ENCODE peak calls at places on chromosomes 11 and 22, in nine cellular contexts. F, A, L, B, C, Y, Z, D and U are unnamed samples.

GRCh38 chr11:747176-748006 is at the start of gene TALDO1:
- DNase-seq in D (peak), Z (peak), Y (peak), A (peak), C (peak), F (peak), B (peak), L (peak), U (peak)

GRCh38 chr11:68370211-68371111 is 58.1 kb downstream of the LRP5 start:
- DNase-seq in Z (no peak), F (no peak), A (peak), D (no peak), Y (no peak), B (no peak), C (no peak), L (no peak), U (no peak)

GRCh38 chr11:84146826-84147225 is 860.7 kb upstream of the CCDC90B start:
- DNase-seq in Y (no peak), L (no peak), C (no peak), A (no peak), B (no peak), Z (no peak), D (no peak), F (no peak), U (no peak)

GRCh38 chr11:84437129-84438123 is 1151.3 kb upstream of the CCDC90B start:
- DNase-seq in A (peak), Z (no peak), D (no peak), B (no peak), L (peak), C (peak), F (no peak), Y (no peak), U (no peak)

GRCh38 chr11:46446343-46446751 is 54.8 kb upstream of the CHRM4 start:
- DNase-seq in C (no peak), A (peak), F (no peak), B (no peak), L (peak), Z (no peak), Y (no peak), D (peak), U (no peak)

GRCh38 chr11:78657441-78657840 is 82.8 kb upstream of the NARS2 start:
- DNase-seq in L (no peak), D (no peak), F (no peak), A (no peak), C (no peak), B (no peak), Z (no peak), Y (no peak), U (no peak)

GRCh38 chr11:3807856-3808845 is at the start of gene PGAP2:
- DNase-seq in L (peak), D (peak), C (peak), Z (peak), Y (peak), F (peak), B (peak), A (peak), U (peak)

GRCh38 chr22:39785232-39785631 is 108.3 kb downstream of the ENTHD1 start:
- DNase-seq in D (no peak), C (no peak), B (no peak), Y (no peak), L (no peak), A (no peak), F (no peak), Z (no peak), U (no peak)

GRCh38 chr11:125343732-125344131 is 152.3 kb downstream of the FEZ1 start:
- DNase-seq in B (no peak), Z (peak), A (no peak), L (no peak), F (no peak), Y (peak), D (no peak), C (no peak), U (no peak)

GRCh38 chr11:70200212-70200844 is 2.8 kb upstream of the FADD start:
- DNase-seq in Z (no peak), D (no peak), L (no peak), A (no peak), B (no peak), C (no peak), Y (peak), F (no peak), U (no peak)

GRCh38 chr11:74023291-74023690 is 14.4 kb upstream of the UCP3 start:
- DNase-seq in F (no peak), C (no peak), Y (no peak), D (no peak), B (no peak), A (no peak), L (no peak), Z (no peak), U (no peak)

GRCh38 chr22:48887394-48888332 is 940.0 kb downstream of the BRD1 start:
- DNase-seq in A (no peak), B (no peak), Z (no peak), Y (no peak), D (no peak), L (no peak), C (no peak), F (no peak), U (no peak)

GRCh38 chr11:128553662-128554392 is 33.5 kb downstream of the ETS1 start:
- DNase-seq in B (no peak), Y (peak), F (no peak), Z (no peak), C (no peak), A (peak), L (peak), D (peak), U (peak)